ENCODE peak calls at places on chromosomes 6 and 20, in six cellular contexts. V, X, M, R, K and N are unnamed samples.
A peak's percentile ranks its signal among the peaks of the same experiment; 100 is the strongest.

GRCh38 chr20:46302119-46302518 is 6.2 kb downstream of the CDH22 start:
- DNase-seq in K (no peak), X (no peak), V (no peak), R (no peak), M (no peak), N (no peak)

GRCh38 chr20:43731469-43731868 is 4.7 kb upstream of the GTSF1L start:
- DNase-seq in V (no peak), K (no peak), R (no peak), M (peak; percentile 4), X (no peak), N (peak; percentile 57)

GRCh38 chr20:41654292-41654691 is 36.1 kb upstream of the CHD6 start:
- DNase-seq in V (no peak), M (no peak), K (no peak), X (no peak), R (no peak), N (no peak)

GRCh38 chr6:153038378-153038777 is 35.9 kb upstream of the MTRF1L start:
- DNase-seq in V (no peak), R (no peak), K (peak; percentile 58), M (no peak), X (no peak), N (no peak)

GRCh38 chr6:42960243-42961019 is at the start of gene GNMT:
- DNase-seq in K (no peak), X (no peak), R (no peak), V (peak; percentile 44), M (no peak), N (no peak)

GRCh38 chr6:64041373-64041772 is 405.8 kb downstream of the PHF3 start:
- DNase-seq in R (no peak), M (no peak), K (no peak), V (no peak), X (no peak), N (no peak)

GRCh38 chr6:56235245-56235644 is 12.1 kb downstream of the COL21A1 start:
- DNase-seq in R (no peak), M (no peak), K (no peak), X (no peak), V (no peak), N (no peak)

GRCh38 chr20:62802026-62802712 is 2.5 kb upstream of the OGFR start:
- DNase-seq in K (no peak), R (no peak), V (no peak), M (no peak), X (no peak), N (no peak)

GRCh38 chr6:100296810-100297544 is 167.7 kb downstream of the SIM1 start:
- DNase-seq in V (no peak), M (peak; percentile 86), R (no peak), X (no peak), K (peak; percentile 44), N (peak; percentile 73)

GRCh38 chr20:63635431-63636141 is 8.7 kb upstream of the GMEB2 start:
- DNase-seq in K (no peak), V (peak; percentile 64), X (no peak), M (no peak), R (no peak), N (no peak)

GRCh38 chr20:25220021-25220730 is 24.7 kb downstream of the ENTPD6 start:
- DNase-seq in K (no peak), M (no peak), V (no peak), R (no peak), X (no peak), N (no peak)

GRCh38 chr20:41242807-41243206 is 74.7 kb downstream of the ZHX3 start:
- DNase-seq in X (no peak), V (no peak), R (peak; percentile 46), M (no peak), K (no peak), N (no peak)

GRCh38 chr20:7459123-7459522 is 481.1 kb downstream of the HAO1 start:
- DNase-seq in R (no peak), K (no peak), V (no peak), X (no peak), M (no peak), N (peak; percentile 3)

GRCh38 chr6:31025595-31025994 is 15.3 kb downstream of the MUC22 start:
- DNase-seq in V (no peak), M (no peak), R (no peak), X (no peak), K (no peak), N (no peak)

GRCh38 chr20:49700411-49701185 is 13.1 kb downstream of the B4GALT5 start:
- DNase-seq in R (no peak), M (no peak), K (no peak), X (no peak), V (no peak), N (peak; percentile 41)

GRCh38 chr6:44489912-44490604 is 102.6 kb downstream of the CDC5L start:
- DNase-seq in X (no peak), V (no peak), K (peak; percentile 95), M (peak; percentile 96), R (no peak), N (peak; percentile 98)

GRCh38 chr6:13711384-13711725 is 280 bp downstream of the RANBP9 start:
- DNase-seq in R (no peak), V (no peak), K (no peak), X (no peak), M (no peak), N (no peak)

GRCh38 chr20:50274570-50275430 is 84.2 kb downstream of the CEBPB start:
- DNase-seq in X (peak; percentile 10), M (no peak), K (no peak), V (no peak), R (no peak), N (no peak)